ENCODE peak calls at places on chromosomes 4 and X, in six cellular contexts. K, G, Y, Z, V and P are unnamed samples. For H3K4me1 and H3K27me3, the result is how much of the 10 kb centered on the place peaks cover.

GRCh38 chr4:153468587-153468986 is 2.4 kb downstream of the TMEM131L start:
- DNase-seq in K (no peak), G (no peak), Y (peak), Z (no peak), V (no peak), P (no peak)

GRCh38 chrX:34624416-34624815 is 32.7 kb downstream of the TMEM47 start:
- DNase-seq in K (no peak), G (no peak), Y (no peak), Z (no peak), V (peak), P (no peak)

GRCh38 chr4:8553216-8553615 is 27.0 kb upstream of the GPR78 start:
- DNase-seq in K (no peak), G (no peak), Y (peak), Z (no peak), V (no peak), P (no peak)

GRCh38 chr4:128353791-128354190 is 66.2 kb upstream of the PGRMC2 start:
- DNase-seq in K (no peak), G (no peak), Y (no peak), Z (no peak), V (peak), P (no peak)

GRCh38 chrX:16462912-16463311 is 187.0 kb upstream of the S100G start:
- DNase-seq in K (no peak), G (no peak), Y (no peak), Z (no peak), V (peak), P (no peak)

GRCh38 chr4:25107827-25108516 is 52.3 kb downstream of the SEPSECS start:
- DNase-seq in K (peak), G (no peak), Y (no peak), Z (no peak), V (no peak), P (peak)

GRCh38 chr4:39698424-39699009 is 581 bp downstream of the UBE2K start:
- DNase-seq in K (peak), G (peak), Y (peak), Z (no peak), V (no peak), P (peak)

GRCh38 chrX:111170017-111170416 is 74.0 kb downstream of the PAK3 start:
- DNase-seq in K (no peak), G (no peak), Y (no peak), Z (no peak), V (peak), P (no peak)

GRCh38 chr4:7539659-7540058 is 104.9 kb upstream of the PSAPL1 start:
- DNase-seq in K (peak), G (peak), Y (peak), Z (no peak), V (no peak), P (peak)

GRCh38 chrX:11124094-11124493 is 13.0 kb downstream of the HCCS start:
- DNase-seq in K (no peak), G (no peak), Y (no peak), Z (no peak), V (no peak), P (no peak)

GRCh38 chr4:1767770-1768366 is 25.2 kb upstream of the FGFR3 start:
- DNase-seq in K (peak), G (no peak), Y (peak), Z (no peak), V (peak), P (no peak)

GRCh38 chr4:37533286-37534033 is 152.7 kb downstream of the RELL1 start:
- DNase-seq in K (no peak), G (no peak), Y (no peak), Z (no peak), V (no peak), P (no peak)

GRCh38 chrX:123036401-123036800 is 147.7 kb upstream of the GRIA3 start:
- DNase-seq in K (no peak), G (no peak), Y (no peak), Z (no peak), V (no peak), P (no peak)

GRCh38 chr4:129092636-129093172 is 635 bp downstream of the SCLT1 start:
- DNase-seq in K (no peak), G (no peak), Y (no peak), Z (no peak), V (peak), P (no peak)

GRCh38 chr4:186587416-186588018 is 32.1 kb upstream of the MTNR1A start:
- DNase-seq in K (peak), G (no peak), Y (peak), Z (peak), V (peak), P (peak)

GRCh38 chrX:109886122-109886761 is 116.7 kb upstream of the TMEM164 start:
- DNase-seq in K (peak), G (no peak), Y (peak), Z (no peak), V (peak), P (no peak)

GRCh38 chrX:112735147-112735546 is 55.4 kb upstream of the LHFPL1 start:
- DNase-seq in K (no peak), G (no peak), Y (no peak), Z (no peak), V (no peak), P (no peak)

GRCh38 chr4:142095886-142096605 is 459.7 kb downstream of the IL15 start:
- DNase-seq in K (no peak), G (peak), Y (no peak), Z (no peak), V (peak), P (no peak)

GRCh38 chrX:17164936-17165335 is 210.1 kb upstream of the NHS start:
- DNase-seq in K (no peak), G (no peak), Y (no peak), Z (no peak), V (no peak), P (no peak)

GRCh38 chr4:66501986-66502385 is 831.7 kb upstream of the EPHA5 start:
- DNase-seq in K (no peak), G (no peak), Y (no peak), Z (no peak), V (no peak), P (no peak)

GRCh38 chrX:108068121-108068520 is 23.2 kb downstream of the PSMD10 start:
- DNase-seq in K (no peak), G (no peak), Y (no peak), Z (no peak), V (no peak), P (no peak)

GRCh38 chr4:108159845-108160244 is 8.9 kb downstream of the LEF1 start:
- DNase-seq in K (no peak), G (no peak), Y (no peak), Z (no peak), V (no peak), P (no peak)
- H3K4me1 ChIP-seq in K (under half), G (under half), Y (under half), Z (under half), V (under half), P (under half)

DNA sequence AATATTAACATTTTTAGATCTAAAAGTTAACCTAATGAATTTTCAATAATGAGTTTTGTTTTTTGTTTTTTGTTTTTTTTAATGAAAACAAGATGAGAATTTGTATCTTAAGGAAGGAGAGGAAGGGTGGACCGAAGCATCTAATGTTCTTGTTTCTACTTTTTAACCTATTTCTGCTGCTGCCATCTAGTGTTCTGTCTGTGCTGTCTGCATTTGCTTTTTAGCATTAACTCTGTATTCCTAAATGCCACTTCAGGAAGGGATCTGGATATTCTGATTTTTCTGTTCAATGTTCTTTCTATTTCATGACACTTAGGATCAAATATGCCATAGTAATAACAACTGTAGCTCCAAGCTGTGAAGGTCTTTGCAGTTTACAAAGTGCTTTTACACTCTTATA is 161.7 kb downstream of the BRWD3 start:
- DNase-seq in K (no peak), G (no peak), Y (peak), Z (no peak), V (no peak), P (no peak)
- H3K27me3 ChIP-seq in K (under half), G (under half), Y (under half), Z (under half), V (under half), P (under half)

GRCh38 chrX:71222929-71223328 is at the start of gene GJB1:
- DNase-seq in K (no peak), G (no peak), Y (no peak), Z (no peak), V (no peak), P (no peak)

GRCh38 chrX:71224969-71225368 is 1.9 kb downstream of the GJB1 start:
- DNase-seq in K (no peak), G (no peak), Y (no peak), Z (no peak), V (no peak), P (no peak)

GRCh38 chrX:71217298-71217697 is 5.7 kb upstream of the GJB1 start:
- DNase-seq in K (no peak), G (no peak), Y (no peak), Z (no peak), V (no peak), P (no peak)

GRCh38 chrX:71224098-71224708 is 1.2 kb downstream of the GJB1 start:
- DNase-seq in K (no peak), G (no peak), Y (no peak), Z (no peak), V (no peak), P (no peak)

GRCh38 chrX:71221145-71221544 is 1.9 kb upstream of the GJB1 start:
- DNase-seq in K (no peak), G (no peak), Y (no peak), Z (no peak), V (no peak), P (no peak)
- H3K4me1 ChIP-seq in K (under half), G (under half), Y (under half), Z (under half), V (under half), P (under half)

GRCh38 chrX:113962338-113962737 is 621.5 kb upstream of the HTR2C start:
- DNase-seq in K (no peak), G (no peak), Y (no peak), Z (no peak), V (no peak), P (no peak)

GRCh38 chrX:113966791-113967190 is 617.1 kb upstream of the HTR2C start:
- DNase-seq in K (no peak), G (no peak), Y (no peak), Z (no peak), V (no peak), P (no peak)
- H3K27me3 ChIP-seq in K (under half), G (under half), Y (under half), Z (under half), V (under half), P (under half)

DNA sequence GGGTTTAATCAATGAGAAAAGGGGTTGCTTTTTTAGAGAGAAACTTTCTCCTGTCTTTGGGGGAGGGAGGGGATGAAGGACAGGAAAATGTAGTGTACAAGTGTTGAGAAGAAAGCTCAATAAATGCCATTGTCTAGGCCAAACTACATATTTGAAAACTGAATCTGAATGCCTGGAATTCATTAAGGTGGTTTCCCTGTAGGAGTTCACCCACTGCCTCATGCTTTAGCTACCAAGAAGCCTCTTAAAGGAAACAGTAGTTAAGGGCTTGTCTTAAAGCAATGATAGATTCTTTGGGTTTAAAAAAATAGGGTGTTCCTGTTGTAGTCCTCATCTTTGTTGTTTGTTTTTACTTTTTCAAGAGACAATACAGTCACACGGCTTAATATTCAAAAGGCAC is 45.8 kb downstream of the FNIP2 start:
- DNase-seq in K (no peak), G (no peak), Y (no peak), Z (no peak), V (peak), P (no peak)
- H3K4me1 ChIP-seq in K (under half), G (under half), Y (under half), Z (half or more), V (under half), P (half or more)

GRCh38 chr4:6248394-6248793 is 21.3 kb upstream of the WFS1 start:
- DNase-seq in K (no peak), G (no peak), Y (no peak), Z (no peak), V (no peak), P (no peak)
- H3K27me3 ChIP-seq in K (under half), G (under half), Y (under half), Z (under half), V (under half), P (under half)

DNA sequence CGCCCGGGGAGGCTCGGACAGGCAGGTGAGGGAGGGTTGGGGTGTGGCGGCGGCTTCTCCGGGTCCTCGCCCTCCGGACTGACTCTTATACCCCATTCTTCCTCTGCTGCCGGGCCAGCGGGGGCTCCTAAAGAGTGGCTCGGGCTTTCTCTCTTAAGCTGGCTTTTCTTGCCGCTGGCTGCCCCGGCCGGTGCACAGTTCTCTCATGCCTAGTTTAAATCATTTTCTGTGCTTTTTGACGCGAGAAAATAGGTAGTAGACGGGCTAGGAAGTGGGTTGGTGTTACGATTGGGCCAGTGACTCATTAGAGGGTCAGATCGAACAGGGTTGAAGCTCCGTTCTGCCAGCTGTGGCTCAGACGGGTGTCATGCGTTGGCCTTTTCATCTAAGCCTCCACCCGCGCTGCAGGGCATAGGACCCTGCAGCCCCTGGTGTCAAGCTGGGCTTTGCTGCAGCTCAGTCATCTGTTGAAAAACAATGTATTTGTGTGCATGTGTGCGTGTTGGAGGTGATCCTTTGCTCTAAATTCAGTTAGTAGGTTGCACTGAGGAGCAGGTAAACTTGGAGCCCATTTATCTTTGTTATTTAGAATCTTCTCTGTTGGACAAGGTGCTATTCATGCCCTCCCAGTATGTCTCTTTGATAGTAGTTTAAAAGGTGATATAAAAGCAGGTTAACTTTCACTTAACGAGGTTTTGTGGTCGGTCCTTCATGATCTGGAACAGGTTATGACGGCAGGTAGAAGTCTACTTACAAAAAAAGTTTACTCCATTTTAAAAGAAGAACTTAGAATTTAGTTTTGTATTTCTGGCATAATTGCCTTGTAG is 792 bp downstream of the BMP2K start:
- DNase-seq in K (peak), G (peak), Y (peak), Z (peak), V (peak), P (peak)
- H3K4me1 ChIP-seq in K (under half), G (under half), Y (under half), Z (under half), V (under half), P (under half)

DNA sequence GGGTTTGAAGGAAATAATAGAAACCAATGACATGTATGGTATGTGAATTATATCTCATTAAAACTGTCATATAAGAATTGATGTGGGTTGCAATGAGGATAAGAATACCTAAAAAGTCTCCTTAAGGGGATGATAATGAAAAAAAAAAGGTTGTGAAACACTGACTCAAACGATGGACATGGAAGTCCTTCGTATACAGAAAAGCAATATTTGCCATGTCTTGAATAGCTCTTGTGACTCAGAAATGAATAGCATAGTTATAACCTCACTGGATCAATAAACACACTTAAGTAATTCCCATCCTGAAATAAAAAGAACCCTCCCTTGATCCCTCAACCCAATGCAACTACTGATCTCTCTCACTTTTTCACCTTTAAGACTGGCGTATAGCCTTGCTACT is 89.7 kb downstream of the OPHN1 start:
- DNase-seq in K (no peak), G (no peak), Y (no peak), Z (no peak), V (peak), P (no peak)
- H3K27me3 ChIP-seq in K (under half), G (under half), Y (under half), Z (under half), V (under half), P (under half)

GRCh38 chr4:79689735-79690134 is 281.7 kb upstream of the GK2 start:
- DNase-seq in K (no peak), G (no peak), Y (no peak), Z (no peak), V (no peak), P (no peak)
- H3K4me1 ChIP-seq in K (under half), G (under half), Y (under half), Z (under half), V (under half), P (under half)

DNA sequence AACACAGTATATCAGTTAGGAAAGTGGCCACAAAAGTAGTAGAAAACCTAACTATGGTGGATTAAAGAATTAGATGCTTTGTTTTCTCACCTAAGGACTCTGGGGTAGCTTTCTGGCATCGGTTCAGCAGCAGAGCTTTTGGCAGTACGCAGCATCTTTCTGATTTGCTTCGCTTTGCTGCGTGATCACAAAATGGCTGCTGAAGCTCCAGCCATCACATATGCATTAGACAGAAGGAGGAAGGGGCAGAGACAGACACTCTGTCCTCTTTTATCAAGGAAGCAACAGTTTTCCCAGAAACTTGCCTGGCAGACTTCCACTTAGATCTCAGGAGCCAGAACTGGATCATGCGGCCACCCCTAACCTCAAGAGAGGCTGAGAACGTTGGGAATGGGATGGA is 15.1 kb downstream of the TREX2 start:
- DNase-seq in K (no peak), G (no peak), Y (no peak), Z (no peak), V (no peak), P (no peak)
- H3K27me3 ChIP-seq in K (under half), G (under half), Y (under half), Z (under half), V (under half), P (under half)